ENCODE peak calls at places on chromosomes 12 and 14, in four cellular contexts. One of them, this sample, is unnamed.

GRCh38 chr14:88005978-88006851 is 1.3 kb downstream of the GPR65 start:
- DNase-seq in iris pigment epithelial cell: no peak
- DNase-seq in GM04503: no peak
- DNase-seq in NCI-H2081: no peak
- DNase-seq in this sample: no peak

GRCh38 chr12:108193922-108194321 is 64.8 kb downstream of the WSCD2 start:
- DNase-seq in iris pigment epithelial cell: peak
- DNase-seq in GM04503: no peak
- DNase-seq in NCI-H2081: peak
- DNase-seq in this sample: peak

GRCh38 chr12:108826115-108826806 is 31.1 kb downstream of the SSH1 start:
- DNase-seq in iris pigment epithelial cell: peak
- DNase-seq in GM04503: peak
- DNase-seq in NCI-H2081: no peak
- DNase-seq in this sample: peak

GRCh38 chr14:51653855-51654548 is 2.3 kb downstream of the FRMD6 start:
- DNase-seq in iris pigment epithelial cell: no peak
- DNase-seq in GM04503: no peak
- DNase-seq in NCI-H2081: no peak
- DNase-seq in this sample: no peak

GRCh38 chr12:113479578-113480335 is 8.1 kb upstream of the LHX5 start:
- DNase-seq in iris pigment epithelial cell: no peak
- DNase-seq in GM04503: no peak
- DNase-seq in NCI-H2081: no peak
- DNase-seq in this sample: peak

GRCh38 chr12:117457189-117457588 is 95.8 kb upstream of the NOS1 start:
- DNase-seq in iris pigment epithelial cell: no peak
- DNase-seq in GM04503: no peak
- DNase-seq in NCI-H2081: no peak
- DNase-seq in this sample: no peak

GRCh38 chr14:103105580-103106168 is 11.1 kb downstream of the EXOC3L4 start:
- DNase-seq in iris pigment epithelial cell: no peak
- DNase-seq in GM04503: no peak
- DNase-seq in NCI-H2081: no peak
- DNase-seq in this sample: no peak

GRCh38 chr14:64963611-64964010 is 8.5 kb downstream of the RAB15 start:
- DNase-seq in iris pigment epithelial cell: no peak
- DNase-seq in GM04503: no peak
- DNase-seq in NCI-H2081: no peak
- DNase-seq in this sample: no peak

GRCh38 chr12:54429014-54429471 is 10.0 kb upstream of the ITGA5 start:
- DNase-seq in iris pigment epithelial cell: no peak
- DNase-seq in GM04503: no peak
- DNase-seq in NCI-H2081: no peak
- DNase-seq in this sample: no peak

GRCh38 chr14:24432259-24433131 is 2.7 kb downstream of the KHNYN start:
- DNase-seq in iris pigment epithelial cell: no peak
- DNase-seq in GM04503: no peak
- DNase-seq in NCI-H2081: no peak
- DNase-seq in this sample: no peak

GRCh38 chr12:32032205-32032810 is 73.1 kb downstream of the RESF1 start:
- DNase-seq in iris pigment epithelial cell: peak
- DNase-seq in GM04503: peak
- DNase-seq in NCI-H2081: no peak
- DNase-seq in this sample: no peak